ENCODE peak calls at places on chromosomes 4 and X, in eight cellular contexts. One of them, this sample, is unnamed.
A peak's percentile ranks its signal among the peaks of the same experiment; 100 is the strongest.

GRCh38 chr4:43234626-43235025 is 342.1 kb downstream of the GRXCR1 start:
- DNase-seq in NB4: no peak
- DNase-seq in HFF-Myc: no peak
- DNase-seq in glutamatergic neuron: no peak
- DNase-seq in endothelial cell: no peak
- DNase-seq in left lung: no peak
- DNase-seq in thoracic aorta: no peak
- DNase-seq in A673: no peak
- DNase-seq in this sample: no peak

GRCh38 chr4:85777908-85778808 is 303.2 kb downstream of the ARHGAP24 start:
- DNase-seq in left lung: no peak
- DNase-seq in HFF-Myc: no peak
- DNase-seq in endothelial cell: no peak
- DNase-seq in thoracic aorta: no peak
- DNase-seq in A673: no peak
- DNase-seq in glutamatergic neuron: no peak
- DNase-seq in NB4: peak; percentile 1
- DNase-seq in this sample: no peak

GRCh38 chr4:15784959-15785634 is 7.0 kb downstream of the CD38 start:
- DNase-seq in NB4: no peak
- DNase-seq in endothelial cell: no peak
- DNase-seq in thoracic aorta: no peak
- DNase-seq in left lung: no peak
- DNase-seq in glutamatergic neuron: no peak
- DNase-seq in HFF-Myc: no peak
- DNase-seq in A673: no peak
- DNase-seq in this sample: no peak

GRCh38 chr4:126583509-126583908 is 1049.2 kb upstream of the INTU start:
- DNase-seq in thoracic aorta: no peak
- DNase-seq in glutamatergic neuron: no peak
- DNase-seq in left lung: no peak
- DNase-seq in HFF-Myc: no peak
- DNase-seq in NB4: peak; percentile 31
- DNase-seq in endothelial cell: peak; percentile 47
- DNase-seq in A673: peak; percentile 59
- DNase-seq in this sample: no peak

GRCh38 chr4:179313823-179314222 is 1871.6 kb upstream of the AGA start:
- DNase-seq in HFF-Myc: no peak
- DNase-seq in glutamatergic neuron: no peak
- DNase-seq in endothelial cell: no peak
- DNase-seq in A673: no peak
- DNase-seq in left lung: no peak
- DNase-seq in NB4: no peak
- DNase-seq in thoracic aorta: no peak
- DNase-seq in this sample: no peak

GRCh38 chr4:86482851-86483490 is 111.1 kb upstream of the PTPN13 start:
- DNase-seq in HFF-Myc: no peak
- DNase-seq in left lung: no peak
- DNase-seq in NB4: peak; percentile 62
- DNase-seq in thoracic aorta: no peak
- DNase-seq in endothelial cell: peak; percentile 52
- DNase-seq in glutamatergic neuron: peak; percentile 17
- DNase-seq in A673: peak; percentile 91
- DNase-seq in this sample: no peak

GRCh38 chrX:122475306-122475705 is 708.8 kb upstream of the GRIA3 start:
- DNase-seq in A673: no peak
- DNase-seq in HFF-Myc: no peak
- DNase-seq in thoracic aorta: no peak
- DNase-seq in endothelial cell: no peak
- DNase-seq in glutamatergic neuron: no peak
- DNase-seq in NB4: no peak
- DNase-seq in left lung: no peak
- DNase-seq in this sample: no peak

GRCh38 chr4:60396680-60397079 is 803.4 kb upstream of the ADGRL3 start:
- DNase-seq in glutamatergic neuron: no peak
- DNase-seq in left lung: no peak
- DNase-seq in NB4: no peak
- DNase-seq in endothelial cell: no peak
- DNase-seq in thoracic aorta: no peak
- DNase-seq in HFF-Myc: no peak
- DNase-seq in A673: no peak
- DNase-seq in this sample: no peak

GRCh38 chr4:120568736-120569135 is 353.8 kb downstream of the PRDM5 start:
- DNase-seq in HFF-Myc: no peak
- DNase-seq in thoracic aorta: no peak
- DNase-seq in left lung: no peak
- DNase-seq in A673: no peak
- DNase-seq in glutamatergic neuron: no peak
- DNase-seq in NB4: no peak
- DNase-seq in endothelial cell: no peak
- DNase-seq in this sample: no peak

GRCh38 chrX:79161655-79162054 is 17.2 kb downstream of the GPR174 start:
- DNase-seq in HFF-Myc: no peak
- DNase-seq in endothelial cell: no peak
- DNase-seq in A673: peak; percentile 71
- DNase-seq in NB4: peak; percentile 2
- DNase-seq in left lung: no peak
- DNase-seq in thoracic aorta: no peak
- DNase-seq in glutamatergic neuron: no peak
- DNase-seq in this sample: no peak

GRCh38 chr4:168605411-168605810 is 108.6 kb downstream of the PALLD start:
- DNase-seq in endothelial cell: no peak
- DNase-seq in A673: no peak
- DNase-seq in thoracic aorta: no peak
- DNase-seq in left lung: no peak
- DNase-seq in HFF-Myc: no peak
- DNase-seq in NB4: no peak
- DNase-seq in glutamatergic neuron: no peak
- DNase-seq in this sample: no peak

GRCh38 chr4:24614881-24615280 is 30.5 kb upstream of the DHX15 start:
- DNase-seq in left lung: no peak
- DNase-seq in endothelial cell: no peak
- DNase-seq in thoracic aorta: no peak
- DNase-seq in A673: no peak
- DNase-seq in NB4: no peak
- DNase-seq in glutamatergic neuron: no peak
- DNase-seq in HFF-Myc: no peak
- DNase-seq in this sample: no peak

DNA sequence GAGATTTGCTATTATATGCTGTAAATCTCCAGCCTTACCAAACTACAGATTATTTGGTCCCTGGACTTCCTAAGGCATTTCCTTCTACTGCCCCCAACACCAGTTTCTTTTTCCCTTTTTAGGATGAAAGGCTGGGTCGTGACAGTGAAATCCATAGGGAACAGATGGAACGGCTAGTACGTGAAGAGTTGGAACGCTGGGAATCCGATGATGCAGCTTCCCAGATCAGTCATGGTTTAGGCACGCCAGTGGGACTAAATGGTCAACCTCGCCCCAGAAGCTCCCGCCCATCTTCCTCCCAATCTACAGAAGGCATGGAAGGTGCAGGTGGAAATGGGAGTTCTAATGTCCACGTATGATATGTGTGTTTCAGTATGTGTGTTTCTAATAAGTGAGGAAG is 67.9 kb downstream of the PKD2 start:
- DNase-seq in A673: no peak
- DNase-seq in left lung: no peak
- DNase-seq in glutamatergic neuron: no peak
- DNase-seq in NB4: no peak
- DNase-seq in HFF-Myc: no peak
- DNase-seq in thoracic aorta: no peak
- DNase-seq in endothelial cell: no peak
- DNase-seq in this sample: no peak
- TF ChIP-seq CTCF in A673: no peak
- TF ChIP-seq CTCF in left lung: no peak
- TF ChIP-seq CTCF in glutamatergic neuron: no peak
- TF ChIP-seq CTCF in NB4: no peak
- TF ChIP-seq CTCF in HFF-Myc: no peak
- TF ChIP-seq CTCF in thoracic aorta: no peak
- TF ChIP-seq CTCF in endothelial cell: no peak
- TF ChIP-seq CTCF in this sample: no peak

GRCh38 chrX:29478336-29479069 is 736.9 kb upstream of the MAGEB2 start:
- DNase-seq in A673: peak; percentile 74
- DNase-seq in glutamatergic neuron: peak; percentile 21
- DNase-seq in thoracic aorta: no peak
- DNase-seq in endothelial cell: peak; percentile 36
- DNase-seq in left lung: no peak
- DNase-seq in HFF-Myc: peak; percentile 4
- DNase-seq in NB4: peak; percentile 37
- DNase-seq in this sample: no peak
- TF ChIP-seq CTCF in A673: peak; percentile 81
- TF ChIP-seq CTCF in glutamatergic neuron: peak; percentile 61
- TF ChIP-seq CTCF in thoracic aorta: peak; percentile 31
- TF ChIP-seq CTCF in endothelial cell: peak; percentile 47
- TF ChIP-seq CTCF in left lung: peak; percentile 39
- TF ChIP-seq CTCF in HFF-Myc: peak; percentile 46
- TF ChIP-seq CTCF in NB4: peak; percentile 51
- TF ChIP-seq CTCF in this sample: no peak

GRCh38 chr4:82599336-82599735 is 37.5 kb upstream of the TMEM150C start:
- DNase-seq in endothelial cell: no peak
- DNase-seq in NB4: peak; percentile 16
- DNase-seq in HFF-Myc: no peak
- DNase-seq in A673: no peak
- DNase-seq in left lung: no peak
- DNase-seq in glutamatergic neuron: no peak
- DNase-seq in thoracic aorta: no peak
- DNase-seq in this sample: no peak
- TF ChIP-seq CTCF in endothelial cell: no peak
- TF ChIP-seq CTCF in NB4: no peak
- TF ChIP-seq CTCF in HFF-Myc: no peak
- TF ChIP-seq CTCF in A673: no peak
- TF ChIP-seq CTCF in left lung: no peak
- TF ChIP-seq CTCF in glutamatergic neuron: no peak
- TF ChIP-seq CTCF in thoracic aorta: no peak
- TF ChIP-seq CTCF in this sample: no peak

GRCh38 chrX:125205918-125206665 is 113.6 kb upstream of the TEX13C start:
- DNase-seq in left lung: no peak
- DNase-seq in thoracic aorta: no peak
- DNase-seq in glutamatergic neuron: peak; percentile 45
- DNase-seq in endothelial cell: peak; percentile 22
- DNase-seq in HFF-Myc: no peak
- DNase-seq in NB4: no peak
- DNase-seq in A673: peak; percentile 80
- DNase-seq in this sample: no peak
- TF ChIP-seq CTCF in left lung: no peak
- TF ChIP-seq CTCF in thoracic aorta: peak; percentile 9
- TF ChIP-seq CTCF in glutamatergic neuron: no peak
- TF ChIP-seq CTCF in endothelial cell: no peak
- TF ChIP-seq CTCF in HFF-Myc: no peak
- TF ChIP-seq CTCF in NB4: no peak
- TF ChIP-seq CTCF in A673: no peak
- TF ChIP-seq CTCF in this sample: no peak

DNA sequence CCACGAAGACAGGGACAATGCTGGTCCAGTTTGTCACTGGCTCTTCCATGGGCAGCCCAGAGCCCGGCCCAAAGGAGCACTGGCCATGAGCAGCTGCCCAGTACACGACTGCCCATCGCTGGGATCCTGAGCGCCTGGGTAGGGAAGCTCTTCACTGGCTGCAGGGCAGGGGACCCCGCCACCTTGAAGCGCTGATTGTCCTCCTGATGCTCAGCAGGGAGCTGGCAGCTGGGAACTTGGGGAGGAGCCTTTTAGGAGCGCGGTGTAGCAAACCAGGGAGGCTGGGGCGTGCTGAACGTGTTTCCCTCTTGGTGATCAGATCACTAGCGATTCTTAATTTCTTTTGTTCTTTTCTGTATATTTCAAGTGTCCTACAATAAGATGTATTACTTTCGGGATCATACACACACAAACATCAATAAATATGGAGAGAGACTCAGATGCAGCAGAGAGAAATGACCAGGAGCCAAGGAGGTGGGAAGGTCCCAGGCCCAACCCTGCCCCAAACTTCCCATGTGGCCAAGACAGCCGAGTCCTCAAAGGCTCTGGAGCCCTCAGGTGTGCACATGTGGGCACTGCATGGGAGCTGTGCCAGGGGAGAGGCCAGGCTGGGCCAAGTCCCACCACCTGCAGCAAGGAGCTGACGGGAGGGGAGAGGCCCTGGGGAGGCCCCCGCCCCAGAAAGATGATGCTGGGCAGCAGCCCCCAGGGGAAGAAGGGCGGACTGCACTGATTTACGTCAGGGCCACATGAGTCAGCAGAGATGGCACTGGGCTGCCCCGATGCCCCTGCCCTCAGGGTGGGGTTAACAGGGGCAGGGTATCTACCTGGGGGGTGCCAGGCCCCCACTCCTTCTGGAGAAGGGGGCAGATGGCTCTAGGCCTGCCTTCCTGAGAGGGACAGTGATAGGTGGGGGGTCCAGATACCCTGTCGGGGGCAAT is 1.6 kb downstream of the L1CAM start:
- DNase-seq in thoracic aorta: no peak
- DNase-seq in left lung: no peak
- DNase-seq in A673: no peak
- DNase-seq in endothelial cell: no peak
- DNase-seq in NB4: no peak
- DNase-seq in HFF-Myc: no peak
- DNase-seq in glutamatergic neuron: no peak
- DNase-seq in this sample: no peak
- TF ChIP-seq CTCF in thoracic aorta: no peak
- TF ChIP-seq CTCF in left lung: no peak
- TF ChIP-seq CTCF in A673: no peak
- TF ChIP-seq CTCF in endothelial cell: no peak
- TF ChIP-seq CTCF in NB4: no peak
- TF ChIP-seq CTCF in HFF-Myc: no peak
- TF ChIP-seq CTCF in glutamatergic neuron: no peak
- TF ChIP-seq CTCF in this sample: no peak

DNA sequence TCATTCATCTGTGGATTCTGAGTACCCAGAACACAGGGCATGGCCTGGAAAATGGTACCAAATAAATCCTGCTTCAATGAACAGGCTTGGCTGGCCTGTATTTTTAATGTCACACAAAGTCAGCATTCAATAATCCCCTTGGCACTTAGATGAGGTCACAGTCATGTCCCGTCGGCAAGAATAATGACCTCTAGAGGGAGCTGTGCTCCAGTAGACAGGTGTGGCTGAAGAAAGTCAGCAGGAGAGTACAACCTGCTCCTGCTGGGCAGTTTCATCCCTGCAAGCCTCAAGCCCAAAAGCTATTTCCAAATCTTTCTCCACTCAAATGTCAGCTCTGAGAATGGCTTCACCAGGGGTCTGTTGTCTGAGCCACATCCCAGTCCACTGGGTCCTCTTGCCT is 404.0 kb upstream of the F9 start:
- DNase-seq in A673: peak; percentile 66
- DNase-seq in glutamatergic neuron: peak; percentile 12
- DNase-seq in endothelial cell: peak; percentile 36
- DNase-seq in thoracic aorta: no peak
- DNase-seq in NB4: peak; percentile 49
- DNase-seq in left lung: no peak
- DNase-seq in HFF-Myc: no peak
- DNase-seq in this sample: no peak
- TF ChIP-seq CTCF in A673: peak; percentile 70
- TF ChIP-seq CTCF in glutamatergic neuron: peak; percentile 54
- TF ChIP-seq CTCF in endothelial cell: peak; percentile 43
- TF ChIP-seq CTCF in thoracic aorta: no peak
- TF ChIP-seq CTCF in NB4: peak; percentile 48
- TF ChIP-seq CTCF in left lung: peak; percentile 27
- TF ChIP-seq CTCF in HFF-Myc: peak; percentile 7
- TF ChIP-seq CTCF in this sample: no peak

GRCh38 chrX:22164770-22165388 is 107.8 kb upstream of the CBLL2 start:
- DNase-seq in HFF-Myc: no peak
- DNase-seq in A673: no peak
- DNase-seq in endothelial cell: no peak
- DNase-seq in NB4: no peak
- DNase-seq in glutamatergic neuron: no peak
- DNase-seq in left lung: no peak
- DNase-seq in thoracic aorta: no peak
- DNase-seq in this sample: no peak
- TF ChIP-seq CTCF in HFF-Myc: no peak
- TF ChIP-seq CTCF in A673: no peak
- TF ChIP-seq CTCF in endothelial cell: no peak
- TF ChIP-seq CTCF in NB4: no peak
- TF ChIP-seq CTCF in glutamatergic neuron: no peak
- TF ChIP-seq CTCF in left lung: no peak
- TF ChIP-seq CTCF in thoracic aorta: no peak
- TF ChIP-seq CTCF in this sample: no peak

GRCh38 chrX:147838465-147839131 is 73.1 kb upstream of the FMR1 start:
- DNase-seq in NB4: peak; percentile 21
- DNase-seq in glutamatergic neuron: no peak
- DNase-seq in HFF-Myc: no peak
- DNase-seq in A673: peak; percentile 9
- DNase-seq in endothelial cell: no peak
- DNase-seq in left lung: no peak
- DNase-seq in thoracic aorta: no peak
- DNase-seq in this sample: no peak
- TF ChIP-seq CTCF in NB4: peak; percentile 9
- TF ChIP-seq CTCF in glutamatergic neuron: peak; percentile 59
- TF ChIP-seq CTCF in HFF-Myc: no peak
- TF ChIP-seq CTCF in A673: peak; percentile 48
- TF ChIP-seq CTCF in endothelial cell: peak; percentile 45
- TF ChIP-seq CTCF in left lung: no peak
- TF ChIP-seq CTCF in thoracic aorta: no peak
- TF ChIP-seq CTCF in this sample: no peak